ENCODE peak calls at places on chromosomes 1 and 21, in four cellular contexts. N, S, Q and X are unnamed samples.

GRCh38 chr1:40039245-40039756 is 1.2 kb upstream of the CAP1 start:
- DNase-seq in N (peak; percentile 88), Q (no peak), S (no peak), X (peak; percentile 62)

GRCh38 chr1:161182214-161182613 is 4.9 kb upstream of the B4GALT3 start:
- DNase-seq in Q (peak; percentile 54), N (no peak), S (no peak), X (peak; percentile 89)

GRCh38 chr1:227316456-227316855 is 1.8 kb downstream of the CDC42BPA start:
- DNase-seq in N (no peak), Q (no peak), S (no peak), X (no peak)

GRCh38 chr1:33163621-33164071 is 18.2 kb downstream of the TRIM62 start:
- DNase-seq in S (no peak), Q (peak; percentile 93), N (no peak), X (no peak)

GRCh38 chr21:32163386-32163785 is 115.5 kb downstream of the MIS18A start:
- DNase-seq in N (no peak), S (no peak), Q (no peak), X (no peak)

GRCh38 chr1:53919675-53920066 is 25.7 kb downstream of the DIO1 start:
- DNase-seq in Q (peak; percentile 37), N (no peak), S (no peak), X (no peak)

GRCh38 chr1:230108580-230108979 is 41.5 kb downstream of the GALNT2 start:
- DNase-seq in N (no peak), Q (peak; percentile 49), S (no peak), X (no peak)

GRCh38 chr1:31297273-31298247 is 728 bp downstream of the ZCCHC17 start:
- DNase-seq in N (peak; percentile 59), Q (peak; percentile 15), S (peak; percentile 29), X (no peak)

GRCh38 chr1:232039303-232039702 is 412.7 kb downstream of the DISC1 start:
- DNase-seq in S (no peak), N (no peak), Q (peak; percentile 83), X (no peak)

GRCh38 chr1:15322648-15323350 is 75.8 kb downstream of the FHAD1 start:
- DNase-seq in N (peak; percentile 44), Q (no peak), S (no peak), X (peak; percentile 29)

GRCh38 chr1:109897244-109897955 is 13.2 kb upstream of the CSF1 start:
- DNase-seq in S (no peak), Q (no peak), N (no peak), X (no peak)

GRCh38 chr1:169288011-169288414 is 79.6 kb downstream of the NME7 start:
- DNase-seq in S (no peak), N (no peak), Q (peak; percentile 74), X (no peak)

GRCh38 chr1:5950201-5950895 is 41.9 kb downstream of the NPHP4 start:
- DNase-seq in S (no peak), N (no peak), Q (no peak), X (no peak)

GRCh38 chr1:85320371-85321131 is 44.1 kb upstream of the BCL10 start:
- DNase-seq in Q (peak; percentile 73), S (no peak), N (no peak), X (no peak)

GRCh38 chr1:113677250-113678158 is 81.8 kb downstream of the PHTF1 start:
- DNase-seq in S (peak; percentile 67), Q (peak; percentile 68), N (peak; percentile 71), X (peak; percentile 45)

GRCh38 chr21:15604424-15604823 is 125.4 kb upstream of the USP25 start:
- DNase-seq in Q (peak; percentile 70), N (no peak), S (no peak), X (no peak)

GRCh38 chr1:1630191-1630964 is 1.6 kb upstream of the MMP23B start:
- DNase-seq in N (peak; percentile 96), S (peak; percentile 78), Q (peak; percentile 61), X (peak; percentile 93)

GRCh38 chr1:59357645-59358044 is 60.8 kb downstream of the FGGY start:
- DNase-seq in N (no peak), Q (no peak), S (no peak), X (no peak)

GRCh38 chr1:32094721-32095521 is 12.9 kb upstream of the KPNA6 start:
- DNase-seq in Q (no peak), N (no peak), S (no peak), X (no peak)

GRCh38 chr1:4033129-4033676 is 133.1 kb upstream of the C1orf174 start:
- DNase-seq in N (no peak), S (no peak), Q (no peak), X (no peak)

GRCh38 chr1:53470155-53470554 is 11.0 kb downstream of the DMRTB1 start:
- DNase-seq in S (peak; percentile 96), N (no peak), Q (peak; percentile 78), X (no peak)

GRCh38 chr21:31310750-31311149 is 33.3 kb downstream of the TIAM1 start:
- DNase-seq in N (no peak), Q (peak; percentile 35), S (peak; percentile 33), X (no peak)

GRCh38 chr1:149995927-149996326 is 14.6 kb downstream of the OTUD7B start:
- DNase-seq in S (no peak), N (no peak), Q (peak; percentile 82), X (no peak)

GRCh38 chr1:21764615-21765423 is 18.1 kb downstream of the USP48 start:
- DNase-seq in N (no peak), S (peak; percentile 44), Q (peak; percentile 93), X (no peak)

GRCh38 chr1:162404550-162405160 is 7.3 kb downstream of the SH2D1B start:
- DNase-seq in Q (peak; percentile 86), S (no peak), N (no peak), X (no peak)

GRCh38 chr1:89525169-89525855 is 683 bp downstream of the LRRC8B start:
- DNase-seq in Q (peak; percentile 11), S (peak; percentile 54), N (peak; percentile 89), X (peak; percentile 26)

GRCh38 chr1:90763930-90764329 is 46.8 kb upstream of the BARHL2 start:
- DNase-seq in N (no peak), Q (no peak), S (no peak), X (no peak)

GRCh38 chr1:90768098-90768497 is 51.0 kb upstream of the BARHL2 start:
- DNase-seq in Q (no peak), S (no peak), N (no peak), X (no peak)

GRCh38 chr1:90763506-90763905 is 46.4 kb upstream of the BARHL2 start:
- DNase-seq in Q (no peak), S (no peak), N (no peak), X (no peak)

GRCh38 chr1:90773812-90774211 is 56.7 kb upstream of the BARHL2 start:
- DNase-seq in N (no peak), S (no peak), Q (no peak), X (no peak)

DNA sequence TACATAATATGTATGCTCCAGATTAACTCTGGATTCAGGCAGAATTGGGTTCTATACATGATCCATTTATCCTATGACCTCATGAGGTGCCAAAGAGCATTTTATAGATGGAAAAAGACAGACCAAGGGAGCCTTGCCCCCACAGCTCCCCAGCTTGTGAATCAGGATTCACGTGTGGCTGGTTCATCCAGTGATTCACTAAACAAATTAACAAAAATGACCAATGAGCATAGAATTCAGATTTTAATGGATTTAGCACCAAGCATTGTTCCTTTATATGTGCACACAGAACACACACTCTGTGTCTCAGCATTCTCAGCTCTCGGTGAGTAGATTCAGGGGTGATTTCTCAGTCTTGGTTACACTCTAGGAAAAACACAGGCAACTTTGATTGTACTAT is 51.7 kb upstream of the BARHL2 start:
- DNase-seq in Q (no peak), N (no peak), S (no peak), X (no peak)
- H3K9ac ChIP-seq in Q (no peak overlapping the region), N (no peak overlapping the region), S (no peak overlapping the region), X (no peak overlapping the region)

GRCh38 chr21:40625991-40626390 is 221.0 kb downstream of the DSCAM start:
- DNase-seq in N (no peak), Q (no peak), S (no peak), X (no peak)
- H3K9ac ChIP-seq in N (no peak overlapping the region), Q (no peak overlapping the region), S (no peak overlapping the region), X (no peak overlapping the region)

GRCh38 chr1:9892563-9893528 is 17.2 kb downstream of the CTNNBIP1 start:
- DNase-seq in S (peak; percentile 65), Q (peak; percentile 91), N (peak; percentile 34), X (no peak)
- H3K9ac ChIP-seq in S (no peak overlapping the region), Q (no peak overlapping the region), N (no peak overlapping the region), X (no peak overlapping the region)

GRCh38 chr1:212612251-212612961 is 3.8 kb downstream of the ATF3 start:
- DNase-seq in N (no peak), Q (no peak), S (no peak), X (no peak)
- H3K9ac ChIP-seq in N (no peak overlapping the region), Q (no peak overlapping the region), S (no peak overlapping the region), X (no peak overlapping the region)